ENCODE peak calls at places on chromosomes 6 and 20, in four cellular contexts. J is fibroblast of pulmonary artery, P is endothelial cell of umbilical vein, D is T follicular helper cell. U is an unnamed sample.

GRCh38 chr20:9945406-9945805 is 89.4 kb upstream of the ANKEF1 start:
- DNase-seq in J (peak), P (no peak), D (no peak), U (no peak)

GRCh38 chr20:57656252-57656820 is 36.1 kb upstream of the ZBP1 start:
- DNase-seq in J (no peak), P (no peak), D (no peak), U (no peak)

GRCh38 chr6:170251776-170252571 is 38.9 kb downstream of the DLL1 start:
- DNase-seq in J (no peak), P (no peak), D (no peak), U (no peak)

GRCh38 chr20:33017542-33017941 is 10.0 kb downstream of the BPIFB2 start:
- DNase-seq in J (no peak), P (no peak), D (no peak), U (no peak)

GRCh38 chr6:108765495-108765894 is 82.7 kb upstream of the ARMC2 start:
- DNase-seq in J (no peak), P (no peak), D (no peak), U (no peak)

GRCh38 chr6:118562959-118563358 is 14.9 kb downstream of the PLN start:
- DNase-seq in J (peak), P (no peak), D (no peak), U (no peak)

GRCh38 chr20:56515657-56516381 is 8.7 kb upstream of the FAM209A start:
- DNase-seq in J (peak), P (peak), D (no peak), U (no peak)

GRCh38 chr6:111804627-111805235 is 68.5 kb downstream of the FYN start:
- DNase-seq in J (peak), P (peak), D (peak), U (no peak)

GRCh38 chr6:4813055-4813454 is 36.9 kb downstream of the CDYL start:
- DNase-seq in J (no peak), P (no peak), D (no peak), U (no peak)

GRCh38 chr20:10673176-10673830 is 496 bp downstream of the JAG1 start:
- DNase-seq in J (no peak), P (peak), D (no peak), U (no peak)

U was measured in dermis microvascular lymphatic vessel endothelial cell.